ENCODE peak calls at places on chromosomes 7 and 10, in six cellular contexts. F, A, P, G, V and Q are unnamed samples.
A peak's percentile ranks its signal among the peaks of the same experiment; 100 is the strongest.

GRCh38 chr7:75762350-75762917 is 9.6 kb downstream of the CCL26 start:
- DNase-seq in V (peak; percentile 48), G (peak; percentile 42), P (peak; percentile 40), A (peak; percentile 33), F (no peak), Q (no peak)

GRCh38 chr7:48154792-48155413 is 16.4 kb upstream of the ABCA13 start:
- DNase-seq in A (no peak), G (peak; percentile 70), P (peak; percentile 38), F (no peak), V (no peak), Q (no peak)

GRCh38 chr10:60298408-60299389 is 91.0 kb downstream of the ANK3 start:
- DNase-seq in A (no peak), P (no peak), V (no peak), F (no peak), G (no peak), Q (no peak)

GRCh38 chr10:72503241-72503640 is 122.6 kb downstream of the MICU1 start:
- DNase-seq in V (peak; percentile 62), F (no peak), A (no peak), P (no peak), G (no peak), Q (no peak)

GRCh38 chr10:77234599-77234998 is 403.0 kb downstream of the KCNMA1 start:
- DNase-seq in G (no peak), V (no peak), P (no peak), A (no peak), F (no peak), Q (no peak)

GRCh38 chr7:2698581-2699288 is 10.7 kb downstream of the AMZ1 start:
- DNase-seq in V (no peak), F (no peak), P (no peak), G (no peak), A (no peak), Q (no peak)

GRCh38 chr7:139808846-139809442 is 20.1 kb upstream of the TBXAS1 start:
- DNase-seq in G (no peak), A (no peak), F (no peak), V (no peak), P (no peak), Q (no peak)

GRCh38 chr10:60821661-60822060 is 43.4 kb downstream of the CDK1 start:
- DNase-seq in G (no peak), F (no peak), A (no peak), V (peak; percentile 21), P (no peak), Q (no peak)

GRCh38 chr10:53477313-53477675 is 704.7 kb upstream of the MBL2 start:
- DNase-seq in G (peak; percentile 19), A (no peak), P (no peak), V (no peak), F (no peak), Q (no peak)

GRCh38 chr10:59865101-59865500 is 41.3 kb downstream of the CCDC6 start:
- DNase-seq in V (no peak), F (no peak), A (no peak), G (peak; percentile 75), P (peak; percentile 70), Q (no peak)

GRCh38 chr7:125828153-125828690 is 898.6 kb upstream of the POT1 start:
- DNase-seq in P (peak; percentile 1), F (no peak), A (no peak), V (peak; percentile 26), G (no peak), Q (no peak)

GRCh38 chr7:25839084-25839769 is 312.8 kb upstream of the NFE2L3 start:
- DNase-seq in A (no peak), G (peak; percentile 29), P (no peak), V (no peak), F (no peak), Q (no peak)

GRCh38 chr7:91212592-91212991 is 51.6 kb upstream of the FZD1 start:
- DNase-seq in A (no peak), G (no peak), F (no peak), V (peak; percentile 34), P (no peak), Q (no peak)

GRCh38 chr10:86649471-86650150 is 4.7 kb upstream of the OPN4 start:
- DNase-seq in P (no peak), V (no peak), A (no peak), G (no peak), F (no peak), Q (peak; percentile 49)

GRCh38 chr10:131817866-131818509 is 82.8 kb upstream of the PPP2R2D start:
- DNase-seq in F (peak; percentile 34), P (no peak), A (no peak), G (no peak), V (no peak), Q (peak; percentile 47)

GRCh38 chr10:12513775-12514663 is 164.7 kb downstream of the CAMK1D start:
- DNase-seq in P (no peak), F (no peak), V (no peak), A (no peak), G (no peak), Q (peak; percentile 57)

GRCh38 chr10:112967200-112967599 is 17.2 kb downstream of the TCF7L2 start:
- DNase-seq in P (peak; percentile 87), V (peak; percentile 60), G (no peak), A (no peak), F (no peak), Q (no peak)

GRCh38 chr7:92639213-92639896 is 49.2 kb upstream of the FAM133B start:
- DNase-seq in A (no peak), F (no peak), V (no peak), P (no peak), G (no peak), Q (no peak)

GRCh38 chr7:117124585-117125220 is 171.4 kb downstream of the ST7 start:
- DNase-seq in G (no peak), A (no peak), V (peak; percentile 95), P (peak; percentile 88), F (peak; percentile 79), Q (peak; percentile 88)

GRCh38 chr7:50612704-50613103 is 47.5 kb upstream of the DDC start:
- DNase-seq in F (no peak), G (no peak), P (no peak), A (no peak), V (no peak), Q (no peak)

GRCh38 chr7:18570890-18571478 is 75.4 kb downstream of the HDAC9 start:
- DNase-seq in A (no peak), P (peak; percentile 22), G (peak; percentile 13), V (peak; percentile 29), F (no peak), Q (no peak)

GRCh38 chr7:2247141-2247985 is 5.3 kb downstream of the NUDT1 start:
- DNase-seq in F (no peak), G (peak; percentile 65), V (no peak), A (no peak), P (no peak), Q (no peak)

GRCh38 chr10:3172081-3172445 is 519 bp downstream of the PITRM1 start:
- DNase-seq in V (peak; percentile 65), F (no peak), P (peak; percentile 78), G (no peak), A (no peak), Q (no peak)

GRCh38 chr10:2279666-2280065 is 542.3 kb upstream of the ADARB2 start:
- DNase-seq in V (no peak), P (no peak), F (no peak), G (no peak), A (peak; percentile 32), Q (no peak)

GRCh38 chr7:47380325-47381131 is 201.4 kb downstream of the TNS3 start:
- DNase-seq in A (peak; percentile 11), P (peak; percentile 46), F (peak; percentile 25), V (peak; percentile 85), G (peak; percentile 57), Q (no peak)

GRCh38 chr10:69802424-69803161 is 887 bp downstream of the COL13A1 start:
- DNase-seq in F (peak; percentile 76), V (peak; percentile 55), G (peak; percentile 51), P (peak; percentile 53), A (peak; percentile 57), Q (no peak)

GRCh38 chr7:94336009-94336408 is 58.7 kb upstream of the COL1A2 start:
- DNase-seq in G (no peak), V (no peak), A (no peak), P (peak; percentile 42), F (no peak), Q (no peak)

GRCh38 chr10:51109821-51110533 is 35.7 kb downstream of the PRKG1 start:
- DNase-seq in G (no peak), A (no peak), V (peak; percentile 76), P (peak; percentile 60), F (no peak), Q (no peak)

GRCh38 chr7:130491841-130492518 is at the start of gene MEST:
- DNase-seq in F (no peak), P (no peak), A (no peak), G (no peak), V (peak; percentile 40), Q (no peak)

GRCh38 chr7:44072364-44073231 is 7.2 kb upstream of the PGAM2 start:
- DNase-seq in P (peak; percentile 83), F (peak; percentile 91), G (peak; percentile 65), A (peak; percentile 31), V (peak; percentile 71), Q (peak; percentile 92)

GRCh38 chr10:15791816-15792524 is 68.3 kb downstream of the MINDY3 start:
- DNase-seq in F (no peak), P (no peak), V (no peak), G (no peak), A (no peak), Q (no peak)

GRCh38 chr7:144388950-144389349 is 14.5 kb downstream of the NOBOX start:
- DNase-seq in F (no peak), V (no peak), P (no peak), A (no peak), G (no peak), Q (no peak)

GRCh38 chr7:111003883-111004282 is 87.0 kb upstream of the LRRN3 start:
- DNase-seq in A (no peak), F (no peak), P (no peak), G (no peak), V (no peak), Q (no peak)

GRCh38 chr10:42963302-42963701 is 113.6 kb upstream of the RET start:
- DNase-seq in F (peak; percentile 47), V (no peak), P (no peak), A (no peak), G (no peak), Q (peak; percentile 34)

GRCh38 chr10:99432881-99433280 is 2.5 kb upstream of the GOT1 start:
- DNase-seq in V (no peak), F (no peak), G (no peak), A (no peak), P (no peak), Q (no peak)
- H3K4me1 ChIP-seq in V (peaks cover 10% of the 10 kb centered on the region), F (peaks cover 60% of the 10 kb centered on the region), G (no peaks in the 10 kb centered on the region), A (peaks cover 10% of the 10 kb centered on the region), P (peaks cover 10% of the 10 kb centered on the region), Q (peaks cover 44% of the 10 kb centered on the region)

GRCh38 chr10:124739996-124740373 is 4.2 kb downstream of the FAM53B start:
- DNase-seq in F (no peak), A (no peak), V (no peak), P (no peak), G (no peak), Q (peak; percentile 56)
- H3K4me1 ChIP-seq in F (peaks cover 82% of the 10 kb centered on the region), A (peaks cover 30% of the 10 kb centered on the region), V (peaks cover 26% of the 10 kb centered on the region), P (peaks cover 63% of the 10 kb centered on the region), G (peaks cover 32% of the 10 kb centered on the region), Q (no peaks in the 10 kb centered on the region)

DNA sequence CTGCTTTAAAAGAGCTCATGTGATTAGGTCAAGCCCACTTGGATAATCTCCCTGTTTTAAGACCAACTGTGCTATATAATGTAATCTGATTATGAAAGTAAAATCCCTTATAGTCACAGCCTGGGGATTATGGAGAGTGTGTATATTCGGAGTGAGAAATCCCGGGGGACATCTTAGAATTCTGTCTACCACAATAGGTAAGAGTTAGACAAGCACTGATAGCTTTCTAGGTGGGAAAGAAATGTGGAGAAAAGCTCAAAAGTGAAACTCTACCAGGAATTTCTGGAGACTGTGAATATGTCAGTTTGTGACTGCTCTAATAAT is 2.9 kb upstream of the VCL start:
- DNase-seq in V (no peak), P (no peak), A (no peak), F (no peak), G (no peak), Q (no peak)
- H3K4me1 ChIP-seq in V (peaks cover 3% of the 10 kb centered on the region), P (peaks cover 16% of the 10 kb centered on the region), A (peaks cover 2% of the 10 kb centered on the region), F (peaks cover 8% of the 10 kb centered on the region), G (peaks cover 8% of the 10 kb centered on the region), Q (no peaks in the 10 kb centered on the region)

GRCh38 chr10:8060010-8060703 is 5.7 kb downstream of the GATA3 start:
- DNase-seq in F (no peak), A (peak; percentile 69), P (peak; percentile 82), G (no peak), V (peak; percentile 67), Q (no peak)
- H3K4me1 ChIP-seq in F (no peaks in the 10 kb centered on the region), A (peaks cover 35% of the 10 kb centered on the region), P (peaks cover 63% of the 10 kb centered on the region), G (peaks cover 46% of the 10 kb centered on the region), V (peaks cover 21% of the 10 kb centered on the region), Q (no peaks in the 10 kb centered on the region)